ENCODE peak calls at places on chromosomes 13 and 19, in six cellular contexts. U, B, N, O, I and E are unnamed samples.

GRCh38 chr13:32663660-32664059 is 77.4 kb downstream of the PDS5B start:
- DNase-seq in U (no peak), I (peak; percentile 60), O (no peak), N (no peak), B (no peak), E (peak; percentile 74)

GRCh38 chr19:54154603-54155345 is 4.7 kb downstream of the LENG1 start:
- DNase-seq in B (no peak), U (no peak), O (no peak), N (no peak), I (no peak), E (no peak)

GRCh38 chr13:32790731-32791130 is 204.5 kb downstream of the PDS5B start:
- DNase-seq in O (no peak), I (no peak), B (no peak), N (no peak), U (no peak), E (no peak)

GRCh38 chr13:50130686-50131051 is 115.4 kb downstream of the KCNRG start:
- DNase-seq in I (no peak), B (no peak), U (no peak), O (no peak), N (no peak), E (peak; percentile 24)

GRCh38 chr19:48879025-48879572 is 6.9 kb downstream of the PPP1R15A start:
- DNase-seq in N (no peak), I (no peak), B (no peak), O (no peak), U (no peak), E (no peak)

GRCh38 chr19:28514166-28514565 is 698.8 kb downstream of the UQCRFS1 start:
- DNase-seq in I (no peak), B (no peak), O (no peak), U (no peak), N (no peak), E (no peak)

GRCh38 chr19:11381535-11382369 is 2.4 kb downstream of the EPOR start:
- DNase-seq in U (peak; percentile 88), B (peak; percentile 78), I (no peak), O (no peak), N (peak; percentile 61), E (peak; percentile 62)

GRCh38 chr13:30143671-30144400 is 163.5 kb downstream of the KATNAL1 start:
- DNase-seq in U (no peak), B (no peak), O (no peak), N (no peak), I (no peak), E (no peak)

GRCh38 chr19:18634612-18635290 is 2.1 kb upstream of the KLHL26 start:
- DNase-seq in I (no peak), N (no peak), O (no peak), U (no peak), B (no peak), E (no peak)

GRCh38 chr13:108681986-108682562 is 52.7 kb downstream of the MYO16 start:
- DNase-seq in B (no peak), U (no peak), O (no peak), N (no peak), I (no peak), E (no peak)

GRCh38 chr13:99600318-99600717 is 99.0 kb downstream of the TM9SF2 start:
- DNase-seq in O (no peak), I (peak; percentile 6), U (no peak), N (no peak), B (no peak), E (no peak)

GRCh38 chr13:28376604-28377003 is 118.3 kb downstream of the FLT1 start:
- DNase-seq in B (no peak), O (no peak), U (no peak), I (no peak), N (no peak), E (no peak)

GRCh38 chr19:17455308-17455707 is 5.4 kb downstream of the NXNL1 start:
- DNase-seq in U (no peak), B (no peak), N (no peak), O (no peak), I (no peak), E (no peak)

GRCh38 chr13:50171585-50172282 is 156.5 kb downstream of the KCNRG start:
- DNase-seq in O (no peak), B (no peak), I (no peak), N (no peak), U (no peak), E (no peak)

GRCh38 chr19:53991224-53992113 is at the start of gene CACNG6:
- DNase-seq in I (no peak), N (no peak), B (no peak), O (no peak), U (no peak), E (no peak)

GRCh38 chr19:1582201-1582600 is 10.5 kb downstream of the MBD3 start:
- DNase-seq in B (no peak), U (no peak), O (peak; percentile 48), I (peak; percentile 41), N (no peak), E (no peak)

GRCh38 chr13:20826301-20826700 is 52.5 kb upstream of the EEF1AKMT1 start:
- DNase-seq in U (no peak), I (no peak), N (no peak), B (no peak), O (no peak), E (no peak)

GRCh38 chr13:94886191-94886590 is 173.8 kb upstream of the SOX21 start:
- DNase-seq in O (no peak), I (no peak), U (no peak), N (no peak), B (no peak), E (no peak)

GRCh38 chr13:21849323-21849722 is 178.4 kb downstream of the FGF9 start:
- DNase-seq in U (no peak), B (no peak), I (peak; percentile 21), N (peak; percentile 10), O (peak; percentile 4), E (peak; percentile 48)

GRCh38 chr19:3782903-3783302 is 3.3 kb downstream of the MATK start:
- DNase-seq in U (no peak), N (no peak), B (no peak), I (no peak), O (no peak), E (no peak)

GRCh38 chr13:52455677-52456041 is 381 bp downstream of the CKAP2 start:
- DNase-seq in N (peak; percentile 58), I (peak; percentile 67), O (peak; percentile 83), B (peak; percentile 72), U (peak; percentile 77), E (peak; percentile 39)

GRCh38 chr19:56294557-56294956 is 20.1 kb downstream of the ZSCAN5A start:
- DNase-seq in B (no peak), O (peak; percentile 91), N (peak; percentile 13), U (no peak), I (peak; percentile 86), E (peak; percentile 51)

GRCh38 chr13:101382086-101382485 is 34.2 kb downstream of the NALCN start:
- DNase-seq in I (peak; percentile 73), U (no peak), B (no peak), N (no peak), O (peak; percentile 35), E (no peak)

GRCh38 chr19:46736544-46737274 is 9.1 kb upstream of the FKRP start:
- DNase-seq in B (no peak), N (no peak), I (no peak), O (no peak), U (no peak), E (no peak)

GRCh38 chr13:78102121-78102677 is 183.6 kb upstream of the EDNRB start:
- DNase-seq in B (no peak), I (no peak), O (no peak), N (no peak), U (no peak), E (no peak)

GRCh38 chr19:1675633-1676350 is 23.4 kb upstream of the TCF3 start:
- DNase-seq in U (no peak), O (no peak), N (no peak), I (no peak), B (no peak), E (no peak)

GRCh38 chr13:97879646-97880297 is 73.7 kb upstream of the IPO5 start:
- DNase-seq in N (no peak), B (no peak), I (no peak), U (no peak), O (no peak), E (no peak)

GRCh38 chr19:3116621-3117020 is 19.2 kb upstream of the GNA15 start:
- DNase-seq in U (no peak), I (no peak), B (no peak), N (no peak), O (no peak), E (no peak)

GRCh38 chr19:40771101-40771539 is 4.2 kb upstream of the MIA start:
- DNase-seq in N (no peak), U (no peak), I (no peak), B (no peak), O (no peak), E (no peak)

GRCh38 chr13:76425930-76426329 is 460.3 kb downstream of the KCTD12 start:
- DNase-seq in O (no peak), N (no peak), I (no peak), U (no peak), B (no peak), E (no peak)

GRCh38 chr19:6229951-6230712 is 49.6 kb downstream of the MLLT1 start:
- DNase-seq in U (no peak), B (no peak), O (no peak), I (no peak), N (no peak), E (no peak)

GRCh38 chr19:52936151-52936957 is 13.1 kb upstream of the ZNF888 start:
- DNase-seq in B (no peak), U (no peak), N (no peak), O (no peak), I (no peak), E (no peak)